ENCODE peak calls at places on chromosome 6, in five cellular contexts. C is activated CD8-positive, alpha-beta T cell treated with anti-CD3 and anti-CD28 coated beads for 36 hours; R is HepG2; W is EH; T is left ventricle myocardium inferior. X is an unnamed sample.

GRCh38 chr6:158080849-158081656 is 87.0 kb downstream of the SERAC1 start:
- DNase-seq in C (no peak), R (no peak), W (no peak), T (no peak), X (no peak)

GRCh38 chr6:35731736-35732532 is 4.9 kb upstream of the ARMC12 start:
- DNase-seq in C (peak), R (peak), W (peak), T (peak), X (peak)

GRCh38 chr6:54698974-54699373 is 147.6 kb upstream of the FAM83B start:
- DNase-seq in C (no peak), R (no peak), W (no peak), T (no peak), X (no peak)

GRCh38 chr6:53846250-53846649 is 51.4 kb downstream of the LRRC1 start:
- DNase-seq in C (no peak), R (no peak), W (no peak), T (no peak), X (no peak)

GRCh38 chr6:157143885-157144795 is 179.2 kb downstream of the TMEM242 start:
- DNase-seq in C (no peak), R (no peak), W (peak), T (no peak), X (no peak)

GRCh38 chr6:79947191-79948173 is at the start of gene ELOVL4:
- DNase-seq in C (peak), R (no peak), W (peak), T (peak), X (peak)

GRCh38 chr6:149763866-149764265 is 14.3 kb downstream of the PCMT1 start:
- DNase-seq in C (no peak), R (no peak), W (no peak), T (no peak), X (no peak)

GRCh38 chr6:31707701-31708100 is 1.0 kb downstream of the LY6G6F start:
- DNase-seq in C (no peak), R (no peak), W (no peak), T (no peak), X (no peak)

GRCh38 chr6:51515052-51515402 is 572.4 kb downstream of the PKHD1 start:
- DNase-seq in C (no peak), R (no peak), W (no peak), T (no peak), X (no peak)

GRCh38 chr6:11710221-11710836 is 68.3 kb downstream of the ADTRP start:
- DNase-seq in C (peak), R (no peak), W (peak), T (no peak), X (no peak)

GRCh38 chr6:144197919-144198318 is 47.6 kb downstream of the STX11 start:
- DNase-seq in C (peak), R (no peak), W (no peak), T (no peak), X (no peak)

GRCh38 chr6:53483423-53484353 is 61.2 kb downstream of the GCLC start:
- DNase-seq in C (peak), R (peak), W (peak), T (peak), X (peak)

X was measured in nucleus accumbens.